ENCODE peak calls at places on chromosome 17, in nine cellular contexts. B is anterior cingulate cortex; Z is activated naive CD8-positive, alpha-beta T cell treated with anti-CD3 and anti-CD28 coated beads, Interleukin-2, amount 50 U/mL, for 16 hours; K is stimulated activated CD4-positive, alpha-beta T cell treated with anti-CD3 and anti-CD28 coated beads, Interleukin-15, amount 100 ng/mL, for 24 hours; A is CD4-positive, alpha-beta T cell; M is lower leg skin; V is GM23248; O is psoas muscle; X is SHP77 treated with DMSO at 0.1 percent for 48 hours. I is an unnamed sample.

GRCh38 chr17:8300629-8301242 is 5.5 kb upstream of the SLC25A35 start:
- DNase-seq in B (peak; percentile 58), Z (peak; percentile 27), K (peak; percentile 65), A (peak; percentile 55), M (peak; percentile 27), V (peak; percentile 82), O (peak; percentile 72), X (peak; percentile 74), I (no peak)

GRCh38 chr17:233473-233941 is 52.1 kb upstream of the DOC2B start:
- DNase-seq in B (no peak), Z (no peak), K (no peak), A (no peak), M (no peak), V (no peak), O (peak; percentile 48), X (no peak), I (no peak)

GRCh38 chr17:66002807-66003206 is 189.1 kb downstream of the CEP112 start:
- DNase-seq in B (no peak), Z (no peak), K (no peak), A (no peak), M (no peak), V (no peak), O (no peak), X (no peak), I (no peak)

GRCh38 chr17:5873781-5874180 is 196.4 kb upstream of the WSCD1 start:
- DNase-seq in B (no peak), Z (no peak), K (no peak), A (no peak), M (no peak), V (no peak), O (no peak), X (no peak), I (no peak)

GRCh38 chr17:16314189-16314588 is 39.1 kb downstream of the CENPV start:
- DNase-seq in B (no peak), Z (no peak), K (no peak), A (no peak), M (no peak), V (peak; percentile 24), O (no peak), X (no peak), I (no peak)

GRCh38 chr17:58121925-58122324 is 26.3 kb upstream of the OR4D1 start:
- DNase-seq in B (peak; percentile 2), Z (no peak), K (no peak), A (peak; percentile 38), M (no peak), V (peak; percentile 46), O (no peak), X (no peak), I (no peak)

GRCh38 chr17:75093543-75094158 is 5.9 kb downstream of the SLC16A5 start:
- DNase-seq in B (no peak), Z (no peak), K (no peak), A (no peak), M (no peak), V (no peak), O (no peak), X (no peak), I (no peak)

GRCh38 chr17:50258647-50259483 is 15.4 kb upstream of the TMEM92 start:
- DNase-seq in B (no peak), Z (no peak), K (no peak), A (no peak), M (peak; percentile 29), V (peak; percentile 92), O (no peak), X (no peak), I (no peak)

GRCh38 chr17:50205931-50206505 is 4.6 kb upstream of the COL1A1 start:
- DNase-seq in B (no peak), Z (no peak), K (no peak), A (no peak), M (no peak), V (peak; percentile 11), O (no peak), X (no peak), I (no peak)

GRCh38 chr17:67435122-67435521 is 58.0 kb downstream of the PITPNC1 start:
- DNase-seq in B (no peak), Z (no peak), K (peak; percentile 63), A (peak; percentile 53), M (no peak), V (peak; percentile 17), O (no peak), X (no peak), I (no peak)

I was measured in DMS 273 treated with DMSO at 0.1 percent for 48 hours.